ENCODE peak calls at places on chromosomes 2 and 18, in ten cellular contexts. One of them, this sample, is unnamed.

GRCh38 chr2:3299703-3300102 is 77.9 kb downstream of the EIPR1 start:
- DNase-seq in fibroblast of the aortic adventitia: no peak
- DNase-seq in fibroblast of lung: no peak
- DNase-seq in GM12878: no peak
- DNase-seq in cardiac muscle cell: no peak
- DNase-seq in H7: no peak
- DNase-seq in tibial nerve: no peak
- DNase-seq in CD4-positive, CD25-positive, alpha-beta regulatory T cell: no peak
- DNase-seq in CD8-positive, alpha-beta T cell: no peak
- DNase-seq in cardiac fibroblast: no peak
- DNase-seq in this sample: no peak

GRCh38 chr2:109689182-109689935 is 75.2 kb downstream of the SOWAHC start:
- DNase-seq in fibroblast of the aortic adventitia: no peak
- DNase-seq in H7: no peak
- DNase-seq in tibial nerve: no peak
- DNase-seq in fibroblast of lung: no peak
- DNase-seq in cardiac fibroblast: no peak
- DNase-seq in cardiac muscle cell: no peak
- DNase-seq in CD8-positive, alpha-beta T cell: no peak
- DNase-seq in GM12878: no peak
- DNase-seq in CD4-positive, CD25-positive, alpha-beta regulatory T cell: no peak
- DNase-seq in this sample: no peak

GRCh38 chr2:109320195-109320935 is 191.4 kb downstream of the SH3RF3 start:
- DNase-seq in cardiac muscle cell: no peak
- DNase-seq in fibroblast of the aortic adventitia: no peak
- DNase-seq in tibial nerve: no peak
- DNase-seq in cardiac fibroblast: no peak
- DNase-seq in GM12878: no peak
- DNase-seq in H7: no peak
- DNase-seq in CD8-positive, alpha-beta T cell: no peak
- DNase-seq in CD4-positive, CD25-positive, alpha-beta regulatory T cell: no peak
- DNase-seq in fibroblast of lung: no peak
- DNase-seq in this sample: no peak

GRCh38 chr2:36672199-36672598 is 24.3 kb upstream of the VIT start:
- DNase-seq in GM12878: no peak
- DNase-seq in fibroblast of lung: peak
- DNase-seq in tibial nerve: no peak
- DNase-seq in H7: no peak
- DNase-seq in cardiac muscle cell: peak
- DNase-seq in fibroblast of the aortic adventitia: peak
- DNase-seq in CD8-positive, alpha-beta T cell: no peak
- DNase-seq in CD4-positive, CD25-positive, alpha-beta regulatory T cell: no peak
- DNase-seq in cardiac fibroblast: peak
- DNase-seq in this sample: no peak

GRCh38 chr18:48139427-48140347 is 209.2 kb upstream of the SMAD2 start:
- DNase-seq in cardiac muscle cell: no peak
- DNase-seq in fibroblast of the aortic adventitia: no peak
- DNase-seq in CD4-positive, CD25-positive, alpha-beta regulatory T cell: no peak
- DNase-seq in GM12878: no peak
- DNase-seq in CD8-positive, alpha-beta T cell: no peak
- DNase-seq in tibial nerve: no peak
- DNase-seq in H7: no peak
- DNase-seq in cardiac fibroblast: no peak
- DNase-seq in fibroblast of lung: no peak
- DNase-seq in this sample: no peak

GRCh38 chr2:48779019-48779418 is 23.5 kb upstream of the LHCGR start:
- DNase-seq in cardiac muscle cell: no peak
- DNase-seq in fibroblast of the aortic adventitia: no peak
- DNase-seq in H7: no peak
- DNase-seq in fibroblast of lung: no peak
- DNase-seq in CD4-positive, CD25-positive, alpha-beta regulatory T cell: no peak
- DNase-seq in cardiac fibroblast: no peak
- DNase-seq in GM12878: no peak
- DNase-seq in tibial nerve: no peak
- DNase-seq in CD8-positive, alpha-beta T cell: no peak
- DNase-seq in this sample: no peak

GRCh38 chr18:36067118-36067957 is at the start of gene RPRD1A:
- DNase-seq in CD8-positive, alpha-beta T cell: peak
- DNase-seq in cardiac muscle cell: peak
- DNase-seq in GM12878: peak
- DNase-seq in tibial nerve: peak
- DNase-seq in fibroblast of lung: peak
- DNase-seq in H7: peak
- DNase-seq in cardiac fibroblast: peak
- DNase-seq in CD4-positive, CD25-positive, alpha-beta regulatory T cell: peak
- DNase-seq in fibroblast of the aortic adventitia: peak
- DNase-seq in this sample: peak

GRCh38 chr2:217800433-217801114 is 202.2 kb downstream of the TNS1 start:
- DNase-seq in fibroblast of the aortic adventitia: no peak
- DNase-seq in tibial nerve: no peak
- DNase-seq in cardiac fibroblast: no peak
- DNase-seq in GM12878: no peak
- DNase-seq in CD8-positive, alpha-beta T cell: no peak
- DNase-seq in cardiac muscle cell: no peak
- DNase-seq in fibroblast of lung: no peak
- DNase-seq in H7: peak
- DNase-seq in CD4-positive, CD25-positive, alpha-beta regulatory T cell: no peak
- DNase-seq in this sample: no peak

GRCh38 chr2:168244318-168244717 is 3.1 kb downstream of the STK39 start:
- DNase-seq in H7: no peak
- DNase-seq in fibroblast of lung: peak
- DNase-seq in tibial nerve: no peak
- DNase-seq in cardiac muscle cell: no peak
- DNase-seq in cardiac fibroblast: no peak
- DNase-seq in fibroblast of the aortic adventitia: no peak
- DNase-seq in CD8-positive, alpha-beta T cell: peak
- DNase-seq in CD4-positive, CD25-positive, alpha-beta regulatory T cell: peak
- DNase-seq in GM12878: no peak
- DNase-seq in this sample: no peak

GRCh38 chr2:168246483-168247340 is 683 bp downstream of the STK39 start:
- DNase-seq in fibroblast of lung: peak
- DNase-seq in CD4-positive, CD25-positive, alpha-beta regulatory T cell: peak
- DNase-seq in GM12878: no peak
- DNase-seq in tibial nerve: peak
- DNase-seq in cardiac fibroblast: peak
- DNase-seq in H7: peak
- DNase-seq in CD8-positive, alpha-beta T cell: peak
- DNase-seq in cardiac muscle cell: peak
- DNase-seq in fibroblast of the aortic adventitia: peak
- DNase-seq in this sample: peak

GRCh38 chr2:168243061-168243460 is 4.3 kb downstream of the STK39 start:
- DNase-seq in fibroblast of lung: no peak
- DNase-seq in cardiac muscle cell: no peak
- DNase-seq in tibial nerve: no peak
- DNase-seq in H7: no peak
- DNase-seq in CD4-positive, CD25-positive, alpha-beta regulatory T cell: no peak
- DNase-seq in cardiac fibroblast: no peak
- DNase-seq in CD8-positive, alpha-beta T cell: no peak
- DNase-seq in GM12878: no peak
- DNase-seq in fibroblast of the aortic adventitia: no peak
- DNase-seq in this sample: no peak

GRCh38 chr2:168246072-168246482 is 1.3 kb downstream of the STK39 start:
- DNase-seq in cardiac fibroblast: no peak
- DNase-seq in fibroblast of lung: no peak
- DNase-seq in CD8-positive, alpha-beta T cell: no peak
- DNase-seq in GM12878: no peak
- DNase-seq in CD4-positive, CD25-positive, alpha-beta regulatory T cell: no peak
- DNase-seq in H7: peak
- DNase-seq in fibroblast of the aortic adventitia: peak
- DNase-seq in cardiac muscle cell: no peak
- DNase-seq in tibial nerve: no peak
- DNase-seq in this sample: no peak

DNA sequence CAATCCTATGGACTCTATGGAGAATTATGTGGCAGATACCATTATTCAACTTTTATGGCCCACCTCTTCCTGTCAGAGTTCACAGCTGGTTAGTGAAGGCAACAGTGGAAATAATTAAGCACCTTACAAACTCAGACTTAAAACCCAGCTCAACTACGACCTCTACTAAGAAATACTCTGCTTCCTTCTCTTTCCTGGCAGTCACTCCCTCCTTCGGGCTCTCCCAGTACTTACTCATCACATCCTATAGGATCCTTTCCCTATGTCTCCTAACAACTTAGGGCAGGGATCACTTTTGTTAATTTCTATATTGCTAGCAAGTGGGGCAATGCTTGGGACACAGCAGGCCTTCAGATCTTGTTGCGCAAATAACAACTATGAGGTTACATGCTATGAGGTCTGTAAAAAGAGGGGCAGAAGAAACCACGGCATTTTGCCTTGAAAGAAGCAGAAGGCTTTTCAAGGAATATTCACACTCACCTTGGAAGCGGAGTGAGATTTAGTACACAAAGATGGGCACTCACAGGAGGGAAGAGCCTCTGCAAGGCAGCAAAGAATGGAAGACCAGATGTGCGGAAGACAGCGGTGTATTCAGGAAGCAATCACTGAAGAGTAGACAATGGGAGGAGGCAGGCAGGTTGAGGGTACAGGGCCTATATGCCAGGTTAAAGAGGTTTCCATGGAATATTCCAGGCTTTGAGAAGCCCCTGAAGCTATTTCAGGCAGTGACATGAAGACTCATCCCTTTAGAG is 2.1 kb downstream of the STK39 start:
- DNase-seq in tibial nerve: no peak
- DNase-seq in fibroblast of lung: peak
- DNase-seq in CD4-positive, CD25-positive, alpha-beta regulatory T cell: peak
- DNase-seq in GM12878: no peak
- DNase-seq in CD8-positive, alpha-beta T cell: no peak
- DNase-seq in H7: no peak
- DNase-seq in cardiac muscle cell: peak
- DNase-seq in fibroblast of the aortic adventitia: peak
- DNase-seq in cardiac fibroblast: no peak
- DNase-seq in this sample: no peak
- H3K4me3 ChIP-seq in tibial nerve: no peak
- H3K4me3 ChIP-seq in fibroblast of lung: peak
- H3K4me3 ChIP-seq in CD4-positive, CD25-positive, alpha-beta regulatory T cell: peak
- H3K4me3 ChIP-seq in GM12878: no peak
- H3K4me3 ChIP-seq in CD8-positive, alpha-beta T cell: no peak
- H3K4me3 ChIP-seq in H7: no peak
- H3K4me3 ChIP-seq in cardiac muscle cell: peak
- H3K4me3 ChIP-seq in fibroblast of the aortic adventitia: peak
- H3K4me3 ChIP-seq in cardiac fibroblast: no peak
- H3K4me3 ChIP-seq in this sample: peak

DNA sequence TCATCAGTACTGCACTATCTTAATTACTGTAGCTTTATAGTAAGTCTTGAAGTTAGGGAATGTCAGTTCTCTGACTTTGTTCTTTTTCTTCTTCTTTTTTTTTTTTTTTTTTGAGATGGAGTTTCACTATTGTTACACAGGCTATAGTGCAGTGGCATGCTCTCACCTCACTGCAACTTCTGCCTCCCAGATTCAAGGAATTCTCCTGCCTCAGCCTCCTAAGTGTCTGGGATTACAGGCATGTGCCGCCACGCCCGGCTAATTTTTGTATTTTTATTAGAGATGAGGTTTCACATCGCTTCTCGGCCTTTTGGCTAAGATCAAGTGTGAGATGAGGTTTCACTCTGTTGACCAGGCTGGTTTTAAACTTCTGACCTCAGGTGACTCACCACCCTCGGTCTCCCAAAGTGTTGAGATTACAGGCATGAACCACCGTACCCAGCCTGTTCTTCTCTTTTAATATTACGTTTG is 41.9 kb upstream of the TANC1 start:
- DNase-seq in H7: no peak
- DNase-seq in CD4-positive, CD25-positive, alpha-beta regulatory T cell: no peak
- DNase-seq in GM12878: no peak
- DNase-seq in cardiac muscle cell: peak
- DNase-seq in fibroblast of the aortic adventitia: peak
- DNase-seq in cardiac fibroblast: peak
- DNase-seq in fibroblast of lung: peak
- DNase-seq in CD8-positive, alpha-beta T cell: no peak
- DNase-seq in tibial nerve: no peak
- DNase-seq in this sample: no peak
- H3K4me3 ChIP-seq in H7: no peak
- H3K4me3 ChIP-seq in CD4-positive, CD25-positive, alpha-beta regulatory T cell: no peak
- H3K4me3 ChIP-seq in GM12878: no peak
- H3K4me3 ChIP-seq in cardiac muscle cell: no peak
- H3K4me3 ChIP-seq in fibroblast of the aortic adventitia: peak
- H3K4me3 ChIP-seq in cardiac fibroblast: no peak
- H3K4me3 ChIP-seq in fibroblast of lung: no peak
- H3K4me3 ChIP-seq in CD8-positive, alpha-beta T cell: no peak
- H3K4me3 ChIP-seq in tibial nerve: no peak
- H3K4me3 ChIP-seq in this sample: no peak

DNA sequence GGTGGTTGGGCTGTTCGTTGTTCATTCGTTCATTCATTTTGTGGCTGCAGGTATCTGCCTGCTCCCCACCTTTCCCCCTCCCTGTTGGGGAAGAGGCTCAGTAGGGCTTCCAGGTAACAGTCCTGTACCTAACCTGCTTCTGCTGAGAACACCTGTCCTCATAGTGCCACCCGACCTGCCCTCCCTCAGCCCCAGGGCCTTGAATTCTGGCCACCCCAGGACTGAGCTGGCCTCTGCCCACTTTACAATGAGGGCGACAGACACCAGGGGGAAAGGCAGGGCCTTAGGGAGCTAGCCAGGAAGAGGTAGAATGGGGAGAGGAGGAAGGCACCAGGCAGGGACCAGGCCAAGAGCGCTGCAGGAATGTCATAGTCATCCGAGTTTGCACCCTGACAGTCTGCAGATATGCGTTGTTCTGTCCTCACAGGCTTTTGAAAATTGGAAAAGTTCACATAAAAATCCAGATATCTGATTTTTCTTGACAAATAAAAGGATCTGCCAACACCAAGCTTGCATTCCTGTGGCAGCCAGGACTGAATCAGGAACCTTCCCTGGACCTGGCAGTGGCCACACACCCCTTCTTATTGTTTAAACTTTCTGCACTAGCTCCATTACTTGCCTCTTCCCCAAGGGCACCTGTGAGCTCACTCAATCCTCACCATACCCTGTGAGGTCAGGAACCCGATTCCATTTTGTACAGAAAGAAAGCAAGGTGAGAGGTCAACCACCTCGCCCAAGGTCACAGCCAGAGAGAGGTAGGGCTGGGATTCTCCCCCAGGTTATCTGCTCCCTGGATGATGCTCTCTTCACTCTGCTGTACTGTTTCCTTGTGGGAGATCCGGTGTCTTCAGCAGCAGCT is 35.3 kb upstream of the MRPL33 start:
- DNase-seq in H7: no peak
- DNase-seq in CD8-positive, alpha-beta T cell: no peak
- DNase-seq in CD4-positive, CD25-positive, alpha-beta regulatory T cell: no peak
- DNase-seq in tibial nerve: no peak
- DNase-seq in cardiac muscle cell: peak
- DNase-seq in GM12878: no peak
- DNase-seq in cardiac fibroblast: no peak
- DNase-seq in fibroblast of the aortic adventitia: peak
- DNase-seq in fibroblast of lung: no peak
- DNase-seq in this sample: no peak
- H3K4me3 ChIP-seq in H7: peak
- H3K4me3 ChIP-seq in CD8-positive, alpha-beta T cell: peak
- H3K4me3 ChIP-seq in CD4-positive, CD25-positive, alpha-beta regulatory T cell: peak
- H3K4me3 ChIP-seq in tibial nerve: no peak
- H3K4me3 ChIP-seq in cardiac muscle cell: no peak
- H3K4me3 ChIP-seq in GM12878: no peak
- H3K4me3 ChIP-seq in cardiac fibroblast: no peak
- H3K4me3 ChIP-seq in fibroblast of the aortic adventitia: no peak
- H3K4me3 ChIP-seq in fibroblast of lung: no peak
- H3K4me3 ChIP-seq in this sample: no peak

GRCh38 chr18:1102848-1103247 is 198.2 kb downstream of the ADCYAP1 start:
- DNase-seq in H7: peak
- DNase-seq in cardiac muscle cell: no peak
- DNase-seq in cardiac fibroblast: no peak
- DNase-seq in fibroblast of the aortic adventitia: no peak
- DNase-seq in GM12878: no peak
- DNase-seq in tibial nerve: no peak
- DNase-seq in CD4-positive, CD25-positive, alpha-beta regulatory T cell: no peak
- DNase-seq in fibroblast of lung: no peak
- DNase-seq in CD8-positive, alpha-beta T cell: no peak
- DNase-seq in this sample: no peak

GRCh38 chr18:1103567-1103966 is 198.9 kb downstream of the ADCYAP1 start:
- DNase-seq in H7: no peak
- DNase-seq in CD8-positive, alpha-beta T cell: no peak
- DNase-seq in tibial nerve: no peak
- DNase-seq in CD4-positive, CD25-positive, alpha-beta regulatory T cell: no peak
- DNase-seq in fibroblast of the aortic adventitia: no peak
- DNase-seq in cardiac muscle cell: no peak
- DNase-seq in GM12878: no peak
- DNase-seq in cardiac fibroblast: no peak
- DNase-seq in fibroblast of lung: no peak
- DNase-seq in this sample: no peak

GRCh38 chr18:1104265-1104792 is 199.7 kb downstream of the ADCYAP1 start:
- DNase-seq in fibroblast of the aortic adventitia: peak
- DNase-seq in cardiac muscle cell: peak
- DNase-seq in CD8-positive, alpha-beta T cell: no peak
- DNase-seq in GM12878: no peak
- DNase-seq in cardiac fibroblast: peak
- DNase-seq in H7: no peak
- DNase-seq in tibial nerve: no peak
- DNase-seq in fibroblast of lung: no peak
- DNase-seq in CD4-positive, CD25-positive, alpha-beta regulatory T cell: no peak
- DNase-seq in this sample: peak
- H3K4me3 ChIP-seq in fibroblast of the aortic adventitia: no peak
- H3K4me3 ChIP-seq in cardiac muscle cell: no peak
- H3K4me3 ChIP-seq in CD8-positive, alpha-beta T cell: no peak
- H3K4me3 ChIP-seq in GM12878: no peak
- H3K4me3 ChIP-seq in cardiac fibroblast: no peak
- H3K4me3 ChIP-seq in H7: no peak
- H3K4me3 ChIP-seq in tibial nerve: no peak
- H3K4me3 ChIP-seq in fibroblast of lung: no peak
- H3K4me3 ChIP-seq in CD4-positive, CD25-positive, alpha-beta regulatory T cell: no peak
- H3K4me3 ChIP-seq in this sample: no peak

This sample was measured in skeletal muscle cell.